ENCODE peak calls at places on chromosomes 6 and 20, in nine cellular contexts. G is AG09309, F is MCF 10A, L is endothelial cell, W is GM13977, R is mucosa of descending colon, V is nephron progenitor cell, M is lower leg skin, N is GM20000. O is an unnamed sample.
A peak's percentile ranks its signal among the peaks of the same experiment; 100 is the strongest.

GRCh38 chr6:125421853-125422252 is 120.1 kb upstream of the HDDC2 start:
- DNase-seq in F (peak; percentile 49), G (no peak), R (no peak), L (peak; percentile 63), N (no peak), W (no peak), M (no peak), V (peak; percentile 56), O (no peak)

GRCh38 chr6:109009761-109010612 is 84.7 kb downstream of the SESN1 start:
- DNase-seq in N (no peak), W (no peak), M (no peak), F (no peak), R (no peak), G (no peak), V (no peak), L (no peak), O (no peak)

GRCh38 chr6:100475554-100476325 is 11.0 kb upstream of the SIM1 start:
- DNase-seq in N (no peak), F (peak; percentile 68), W (no peak), G (no peak), R (no peak), M (no peak), V (no peak), L (no peak), O (no peak)

GRCh38 chr20:16381444-16381843 is 191.8 kb downstream of the KIF16B start:
- DNase-seq in W (no peak), M (no peak), L (no peak), V (no peak), F (no peak), G (no peak), R (no peak), N (no peak), O (no peak)

GRCh38 chr6:136547336-136547735 is 2.9 kb downstream of the MAP7 start:
- DNase-seq in V (no peak), N (no peak), L (no peak), R (no peak), F (peak; percentile 58), M (no peak), G (peak; percentile 18), W (peak; percentile 42), O (no peak)

GRCh38 chr6:137731600-137731959 is 135.5 kb upstream of the TNFAIP3 start:
- DNase-seq in M (no peak), W (no peak), R (no peak), F (no peak), N (no peak), L (no peak), G (no peak), V (no peak), O (no peak)

GRCh38 chr20:45919536-45919933 is 7.6 kb upstream of the PLTP start:
- DNase-seq in V (no peak), L (no peak), F (no peak), W (no peak), N (no peak), R (no peak), M (no peak), G (no peak), O (no peak)

GRCh38 chr20:11274137-11274536 is 600.3 kb upstream of the JAG1 start:
- DNase-seq in L (peak; percentile 24), F (peak; percentile 78), W (peak; percentile 51), N (peak; percentile 51), R (no peak), M (no peak), G (peak; percentile 46), V (peak; percentile 36), O (no peak)

GRCh38 chr6:41577865-41578713 is 31.9 kb downstream of the FOXP4 start:
- DNase-seq in F (peak; percentile 67), V (peak; percentile 62), R (peak; percentile 53), M (no peak), W (no peak), N (no peak), G (no peak), L (peak; percentile 44), O (no peak)

GRCh38 chr6:137893726-137894125 is 26.7 kb downstream of the TNFAIP3 start:
- DNase-seq in M (no peak), G (no peak), F (no peak), L (no peak), V (no peak), N (no peak), W (no peak), R (no peak), O (no peak)

GRCh38 chr6:14349507-14349906 is 231.9 kb downstream of the CD83 start:
- DNase-seq in R (no peak), G (no peak), N (no peak), W (no peak), M (no peak), L (no peak), V (no peak), F (no peak), O (no peak)

GRCh38 chr6:168403370-168404005 is 37.5 kb upstream of the SMOC2 start:
- DNase-seq in N (no peak), F (no peak), W (no peak), M (no peak), G (no peak), R (no peak), V (no peak), L (no peak), O (no peak)

GRCh38 chr6:141290871-141291270 is 841.9 kb upstream of the GJE1 start:
- DNase-seq in W (no peak), L (no peak), N (no peak), V (no peak), M (no peak), G (no peak), F (no peak), R (no peak), O (no peak)

GRCh38 chr20:63164681-63165537 is 51.0 kb downstream of the YTHDF1 start:
- DNase-seq in V (no peak), L (no peak), M (no peak), W (no peak), N (no peak), F (no peak), R (no peak), G (no peak), O (no peak)

GRCh38 chr20:5524886-5525285 is 208.1 kb upstream of the PROKR2 start:
- DNase-seq in N (no peak), R (no peak), L (no peak), M (no peak), F (peak; percentile 25), W (no peak), V (no peak), G (no peak), O (no peak)

GRCh38 chr6:147585256-147585655 is 76.8 kb downstream of the SAMD5 start:
- DNase-seq in W (no peak), M (no peak), N (no peak), V (no peak), R (no peak), F (no peak), L (no peak), G (no peak), O (no peak)
- TF ChIP-seq CTCF in W (no peak), M (no peak), N (no peak), V (no peak), R (no peak), F (no peak), L (peak; percentile 40), G (no peak), O (no peak)

GRCh38 chr6:70414813-70415212 is 1.5 kb downstream of the FAM135A start:
- DNase-seq in W (no peak), N (no peak), L (no peak), V (no peak), M (no peak), G (no peak), F (no peak), R (no peak), O (no peak)
- TF ChIP-seq CTCF in W (no peak), N (no peak), L (no peak), V (no peak), M (no peak), G (no peak), F (no peak), R (no peak), O (no peak)

DNA sequence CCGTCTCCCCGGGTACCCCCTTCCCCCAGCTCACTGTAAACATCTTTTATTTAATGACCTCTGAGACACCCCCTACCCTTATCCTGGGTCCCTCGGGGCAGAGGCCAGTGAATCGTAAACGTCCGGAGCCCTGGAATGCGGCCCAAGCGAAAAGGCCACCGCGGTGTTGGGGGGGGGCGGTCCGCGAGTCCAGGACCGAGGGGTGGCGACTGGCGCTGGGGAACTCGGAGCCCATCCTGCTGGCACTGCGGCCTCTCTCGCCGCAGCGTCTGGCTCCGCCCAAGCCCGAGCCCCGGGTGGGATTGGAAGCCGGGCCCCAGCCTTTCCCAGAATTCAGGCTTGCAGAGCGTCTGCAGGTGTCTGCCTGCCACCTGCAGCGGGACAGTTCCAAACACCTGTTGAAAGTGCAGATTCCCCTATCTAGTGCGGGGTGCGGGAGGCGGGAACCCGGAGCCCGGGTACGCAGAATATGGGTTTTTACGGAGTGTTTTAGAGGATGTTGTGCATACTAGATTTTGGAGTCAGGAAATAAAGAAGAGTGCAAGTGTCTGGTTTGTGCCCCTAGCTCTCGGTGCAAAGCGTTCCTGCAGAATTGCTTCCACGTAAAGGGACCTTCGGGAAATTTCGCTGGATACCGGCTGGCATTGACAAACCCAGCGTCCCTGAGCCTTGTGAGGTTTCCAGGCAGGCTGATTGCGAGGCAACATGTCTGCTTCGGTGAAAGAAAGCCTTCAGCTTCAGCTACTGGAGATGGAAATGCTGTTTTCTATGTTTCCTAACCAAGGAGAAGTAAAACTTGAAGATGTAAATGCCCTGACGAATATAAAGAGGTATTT is 808 bp downstream of the RWDD2A start:
- DNase-seq in N (peak; percentile 46), G (no peak), R (peak; percentile 75), L (peak; percentile 62), W (peak; percentile 44), F (peak; percentile 32), V (peak; percentile 79), M (no peak), O (no peak)
- TF ChIP-seq CTCF in N (no peak), G (no peak), R (no peak), L (no peak), W (no peak), F (no peak), V (no peak), M (no peak), O (no peak)

GRCh38 chr6:35035481-35036030 is 105.6 kb downstream of the TCP11 start:
- DNase-seq in L (no peak), M (no peak), R (no peak), G (no peak), N (no peak), F (no peak), V (no peak), W (no peak), O (no peak)
- TF ChIP-seq CTCF in L (no peak), M (no peak), R (no peak), G (no peak), N (no peak), F (no peak), V (no peak), W (no peak), O (no peak)

DNA sequence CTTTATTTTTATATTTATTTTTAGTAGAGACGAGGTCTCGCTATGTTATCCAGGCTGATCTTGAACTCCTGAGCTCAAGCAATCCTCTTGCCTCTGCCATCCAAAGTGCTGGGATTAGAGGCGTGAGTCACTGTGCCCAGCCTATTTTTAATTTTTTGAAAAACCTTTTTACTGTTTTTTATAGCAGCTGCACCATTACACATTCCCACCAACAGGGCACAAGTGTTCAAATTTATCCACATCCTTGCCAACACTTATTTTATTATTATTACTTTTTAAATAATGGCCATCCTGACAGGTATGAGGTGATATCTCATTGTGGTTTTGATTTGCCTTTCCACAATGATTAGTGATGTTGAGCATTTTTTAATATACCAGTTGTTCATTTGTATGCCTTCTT is 42.5 kb downstream of the PACSIN1 start:
- DNase-seq in G (no peak), N (no peak), W (no peak), M (no peak), F (no peak), L (no peak), R (no peak), V (no peak), O (no peak)
- TF ChIP-seq CTCF in G (peak; percentile 18), N (no peak), W (no peak), M (no peak), F (no peak), L (peak; percentile 14), R (no peak), V (no peak), O (no peak)